ENCODE peak calls at places on chromosomes 1 and 21, in eight cellular contexts. Q is tibial nerve, K is AG09309, C is Peyer's patch, P is suprapubic skin, A is adrenal gland, F is skeletal muscle cell, W is cardiac fibroblast. N is an unnamed sample.

GRCh38 chr1:162388615-162389014 is 7.1 kb downstream of the C1orf226 start:
- DNase-seq in Q (no peak), K (no peak), C (peak; percentile 76), P (no peak), A (no peak), F (no peak), W (peak; percentile 58), N (no peak)

GRCh38 chr1:230542054-230542453 is 100.2 kb upstream of the COG2 start:
- DNase-seq in Q (no peak), K (no peak), C (no peak), P (no peak), A (no peak), F (peak; percentile 62), W (peak; percentile 5), N (no peak)

GRCh38 chr1:219629481-219629880 is 16.6 kb upstream of the ZC3H11B start:
- DNase-seq in Q (no peak), K (no peak), C (no peak), P (no peak), A (no peak), F (no peak), W (no peak), N (no peak)

GRCh38 chr1:93447481-93448291 is at the start of gene FNBP1L:
- DNase-seq in Q (peak; percentile 38), K (no peak), C (peak; percentile 86), P (peak; percentile 83), A (peak; percentile 81), F (no peak), W (peak; percentile 73), N (no peak)

GRCh38 chr1:221699582-221700519 is 42.0 kb downstream of the DUSP10 start:
- DNase-seq in Q (no peak), K (peak; percentile 76), C (no peak), P (no peak), A (no peak), F (no peak), W (peak; percentile 14), N (no peak)

GRCh38 chr1:41404308-41404755 is 43.1 kb downstream of the FOXO6 start:
- DNase-seq in Q (no peak), K (no peak), C (no peak), P (no peak), A (no peak), F (peak; percentile 21), W (peak; percentile 58), N (no peak)

GRCh38 chr1:103788377-103788776 is 38.7 kb downstream of the AMY1C start:
- DNase-seq in Q (no peak), K (no peak), C (no peak), P (no peak), A (no peak), F (no peak), W (no peak), N (no peak)

GRCh38 chr1:90717356-90717664 is 208 bp upstream of the BARHL2 start:
- DNase-seq in Q (no peak), K (no peak), C (no peak), P (no peak), A (no peak), F (no peak), W (no peak), N (no peak)

GRCh38 chr1:25608488-25609178 is 8.0 kb upstream of the MAN1C1 start:
- DNase-seq in Q (peak; percentile 95), K (peak; percentile 17), C (peak; percentile 96), P (peak; percentile 91), A (peak; percentile 96), F (no peak), W (peak; percentile 79), N (no peak)

GRCh38 chr21:30336596-30336995 is 898 bp downstream of the KRTAP27-1 start:
- DNase-seq in Q (no peak), K (no peak), C (no peak), P (no peak), A (no peak), F (no peak), W (peak; percentile 61), N (no peak)

GRCh38 chr1:201649776-201650607 is 111.1 kb downstream of the NAV1 start:
- DNase-seq in Q (peak; percentile 77), K (no peak), C (peak; percentile 83), P (peak; percentile 87), A (peak; percentile 77), F (no peak), W (peak; percentile 76), N (no peak)

GRCh38 chr1:182634306-182635072 is 30.3 kb upstream of the RGS16 start:
- DNase-seq in Q (no peak), K (no peak), C (no peak), P (no peak), A (no peak), F (no peak), W (no peak), N (no peak)

GRCh38 chr1:219414250-219414649 is 198.7 kb downstream of the ZC3H11B start:
- DNase-seq in Q (no peak), K (no peak), C (no peak), P (no peak), A (no peak), F (no peak), W (no peak), N (no peak)

GRCh38 chr1:45682942-45683341 is 3.4 kb downstream of the GPBP1L1 start:
- DNase-seq in Q (no peak), K (no peak), C (no peak), P (no peak), A (no peak), F (no peak), W (no peak), N (no peak)

GRCh38 chr1:45686081-45687013 is at the start of gene GPBP1L1:
- DNase-seq in Q (peak; percentile 95), K (peak; percentile 90), C (peak; percentile 99), P (peak; percentile 99), A (peak; percentile 99), F (peak; percentile 92), W (peak; percentile 99), N (peak; percentile 71)

GRCh38 chr1:45687014-45687752 is 798 bp upstream of the TMEM69 start:
- DNase-seq in Q (peak; percentile 95), K (peak; percentile 97), C (peak; percentile 99), P (peak; percentile 98), A (peak; percentile 99), F (peak; percentile 97), W (peak; percentile 99), N (peak; percentile 96)

GRCh38 chr1:45685308-45686080 is 839 bp downstream of the GPBP1L1 start:
- DNase-seq in Q (peak; percentile 6), K (no peak), C (no peak), P (no peak), A (no peak), F (no peak), W (no peak), N (no peak)

DNA sequence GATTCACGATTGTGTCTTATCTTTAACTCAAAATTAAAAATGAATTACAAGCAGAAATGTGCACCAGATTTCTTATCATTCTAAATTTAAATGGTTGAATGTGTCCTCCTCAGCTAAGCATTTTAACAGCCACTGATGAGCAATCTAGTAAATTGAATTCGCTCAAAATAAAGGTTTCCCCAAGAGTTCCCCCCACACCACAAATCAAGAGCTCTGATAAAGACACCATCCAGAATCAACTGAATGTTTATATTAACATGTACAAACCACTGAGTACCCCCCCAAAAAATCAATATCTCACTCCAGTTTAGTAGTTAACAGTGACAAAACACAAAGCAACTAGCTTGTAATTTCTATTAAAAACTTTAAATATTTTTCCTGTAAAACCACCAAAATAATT is 1.9 kb downstream of the GPBP1L1 start:
- DNase-seq in Q (no peak), K (no peak), C (no peak), P (no peak), A (no peak), F (no peak), W (no peak), N (no peak)
- H3K4me3 ChIP-seq in Q (peak overlapping the region; percentile 75), K (peak overlapping the region; percentile 99), C (peak overlapping the region; percentile 80), P (peak overlapping the region; percentile 91), A (no peak overlapping the region), F (peak overlapping the region; percentile 99), W (peak overlapping the region; percentile 6), N (peak overlapping the region; percentile 8)

GRCh38 chr1:37994886-37995566 is 5.2 kb upstream of the SF3A3 start:
- DNase-seq in Q (no peak), K (no peak), C (no peak), P (no peak), A (no peak), F (no peak), W (no peak), N (no peak)
- H3K4me3 ChIP-seq in Q (no peak overlapping the region), K (no peak overlapping the region), C (peak overlapping the region; percentile 57), P (peak overlapping the region; percentile 57), A (no peak overlapping the region), F (peak overlapping the region; percentile 50), W (no peak overlapping the region), N (no peak overlapping the region)

DNA sequence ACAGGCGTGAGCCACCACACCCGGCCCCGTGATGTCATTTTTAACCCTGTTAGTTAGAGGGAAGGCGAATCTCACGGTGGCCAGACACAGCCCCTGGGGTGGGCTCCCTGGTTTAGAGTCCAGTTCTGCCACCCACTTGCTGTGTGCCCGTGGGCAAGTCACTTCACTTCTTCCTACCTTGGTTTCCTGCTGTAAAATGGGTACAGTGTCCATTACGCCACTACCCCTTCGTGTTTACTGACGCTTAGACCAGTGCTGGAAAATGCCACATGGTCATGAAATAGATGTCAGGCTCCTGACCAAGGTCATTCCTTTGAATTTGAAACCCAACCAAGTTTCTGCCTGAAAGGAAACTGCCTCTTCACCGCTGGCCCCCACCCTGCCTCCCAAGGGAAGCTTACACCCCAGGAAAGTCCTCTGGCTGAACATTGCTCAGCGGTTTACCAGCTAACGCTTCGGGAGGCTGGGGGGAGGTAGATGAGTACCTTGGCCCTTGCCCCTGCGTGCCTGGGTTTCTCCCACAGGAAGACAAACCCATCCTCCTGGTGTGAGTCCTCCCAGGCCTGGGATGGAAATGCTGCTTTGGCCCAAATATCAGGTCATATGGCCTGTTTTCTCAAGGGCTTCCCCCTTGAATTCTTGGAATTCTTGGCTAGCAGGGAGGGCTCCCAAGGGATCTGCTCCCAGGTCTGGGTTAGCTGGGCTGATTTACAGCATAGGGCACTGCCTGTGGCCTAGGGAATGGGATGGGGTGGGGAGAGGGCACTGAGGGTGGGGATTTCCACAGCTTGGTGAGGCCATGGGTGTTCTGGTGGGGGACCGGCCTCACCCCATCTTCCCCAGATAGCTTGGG is 7.6 kb upstream of the AADACL4 start:
- DNase-seq in Q (peak; percentile 43), K (no peak), C (no peak), P (peak; percentile 72), A (peak; percentile 55), F (peak; percentile 29), W (peak; percentile 95), N (no peak)
- H3K4me3 ChIP-seq in Q (no peak overlapping the region), K (no peak overlapping the region), C (no peak overlapping the region), P (no peak overlapping the region), A (no peak overlapping the region), F (no peak overlapping the region), W (no peak overlapping the region), N (no peak overlapping the region)

GRCh38 chr1:155126494-155127104 is 1.1 kb upstream of the EFNA1 start:
- DNase-seq in Q (peak; percentile 47), K (no peak), C (peak; percentile 58), P (no peak), A (no peak), F (no peak), W (peak; percentile 26), N (no peak)

GRCh38 chr1:155127105-155127671 is 488 bp upstream of the EFNA1 start:
- DNase-seq in Q (peak; percentile 76), K (no peak), C (peak; percentile 89), P (peak; percentile 83), A (no peak), F (peak; percentile 37), W (peak; percentile 81), N (no peak)

GRCh38 chr1:155127672-155128468 is at the start of gene EFNA1:
- DNase-seq in Q (no peak), K (no peak), C (peak; percentile 75), P (peak; percentile 81), A (no peak), F (no peak), W (peak; percentile 48), N (no peak)

GRCh38 chr1:155128755-155129473 is 1.2 kb downstream of the EFNA1 start:
- DNase-seq in Q (no peak), K (no peak), C (peak; percentile 89), P (no peak), A (peak; percentile 68), F (no peak), W (peak; percentile 30), N (no peak)

GRCh38 chr1:155128469-155128754 is 736 bp downstream of the EFNA1 start:
- DNase-seq in Q (no peak), K (no peak), C (no peak), P (no peak), A (no peak), F (no peak), W (no peak), N (no peak)
- H3K4me3 ChIP-seq in Q (peak overlapping the region; percentile 74), K (no peak overlapping the region), C (peak overlapping the region; percentile 69), P (peak overlapping the region; percentile 83), A (peak overlapping the region; percentile 28), F (peak overlapping the region; percentile 54), W (peak overlapping the region; percentile 55), N (no peak overlapping the region)